ENCODE peak calls at places on chromosome 22, in five cellular contexts. Z is fibroblast of gingiva, B is GF-D8, P is colonic mucosa, S is MM.1S. Y is an unnamed sample.

GRCh38 chr22:46592390-46592872 is 27.8 kb upstream of the GRAMD4 start:
- DNase-seq in Z (peak; percentile 35), B (no peak), P (no peak), S (peak; percentile 56), Y (peak; percentile 46)

GRCh38 chr22:37146507-37147180 is 3.1 kb downstream of the IL2RB start:
- DNase-seq in Z (no peak), B (no peak), P (no peak), S (no peak), Y (no peak)

GRCh38 chr22:45584621-45585436 is 82.1 kb downstream of the FBLN1 start:
- DNase-seq in Z (no peak), B (no peak), P (no peak), S (no peak), Y (no peak)

GRCh38 chr22:27133951-27134664 is 476.7 kb downstream of the MIAT start:
- DNase-seq in Z (peak; percentile 60), B (peak; percentile 31), P (no peak), S (no peak), Y (peak; percentile 81)

GRCh38 chr22:30210235-30210831 is 36.2 kb downstream of the LIF start:
- DNase-seq in Z (no peak), B (no peak), P (no peak), S (no peak), Y (no peak)

GRCh38 chr22:30036656-30037055 is 43.6 kb upstream of the HORMAD2 start:
- DNase-seq in Z (no peak), B (no peak), P (no peak), S (no peak), Y (peak; percentile 26)

GRCh38 chr22:50260801-50261614 is 475 bp downstream of the MAPK12 start:
- DNase-seq in Z (peak; percentile 66), B (no peak), P (no peak), S (peak; percentile 54), Y (peak; percentile 59)

GRCh38 chr22:30031764-30032468 is 48.3 kb upstream of the HORMAD2 start:
- DNase-seq in Z (no peak), B (no peak), P (no peak), S (no peak), Y (no peak)

GRCh38 chr22:45758603-45759002 is 87.0 kb downstream of the ATXN10 start:
- DNase-seq in Z (no peak), B (no peak), P (no peak), S (no peak), Y (no peak)

GRCh38 chr22:28203286-28203685 is 284.2 kb upstream of the PITPNB start:
- DNase-seq in Z (no peak), B (no peak), P (no peak), S (no peak), Y (no peak)

GRCh38 chr22:40764743-40765441 is 54.3 kb downstream of the SLC25A17 start:
- DNase-seq in Z (no peak), B (no peak), P (no peak), S (no peak), Y (peak; percentile 2)

GRCh38 chr22:43704051-43704450 is 108.1 kb downstream of the EFCAB6 start:
- DNase-seq in Z (no peak), B (no peak), P (no peak), S (no peak), Y (no peak)

GRCh38 chr22:18076060-18076497 is 1.7 kb upstream of the PEX26 start:
- DNase-seq in Z (peak; percentile 88), B (peak; percentile 58), P (peak; percentile 75), S (peak; percentile 84), Y (peak; percentile 94)

GRCh38 chr22:34105461-34106062 is 185.3 kb upstream of the LARGE1 start:
- DNase-seq in Z (no peak), B (no peak), P (peak; percentile 73), S (peak; percentile 16), Y (no peak)

GRCh38 chr22:49224243-49224642 is 603.4 kb downstream of the BRD1 start:
- DNase-seq in Z (no peak), B (no peak), P (no peak), S (no peak), Y (no peak)

GRCh38 chr22:19648419-19648929 is 65.8 kb upstream of the SEPTIN5 start:
- DNase-seq in Z (no peak), B (no peak), P (no peak), S (peak; percentile 37), Y (no peak)

GRCh38 chr22:37647928-37648327 is 8.5 kb downstream of the SH3BP1 start:
- DNase-seq in Z (no peak), B (no peak), P (peak; percentile 61), S (no peak), Y (no peak)

GRCh38 chr22:37243402-37244113 is 511 bp downstream of the RAC2 start:
- DNase-seq in Z (no peak), B (no peak), P (no peak), S (no peak), Y (no peak)

GRCh38 chr22:33921576-33922181 is 1.4 kb upstream of the LARGE1 start:
- DNase-seq in Z (peak; percentile 32), B (no peak), P (peak; percentile 72), S (peak; percentile 65), Y (peak; percentile 51)

GRCh38 chr22:36277482-36278291 is 24.8 kb downstream of the APOL1 start:
- DNase-seq in Z (peak; percentile 47), B (no peak), P (peak; percentile 63), S (peak; percentile 72), Y (peak; percentile 81)

GRCh38 chr22:28930357-28931007 is 47.1 kb downstream of the ZNRF3 start:
- DNase-seq in Z (peak; percentile 21), B (no peak), P (no peak), S (no peak), Y (no peak)

GRCh38 chr22:38941488-38941987 is 15.9 kb upstream of the APOBEC3A start:
- DNase-seq in Z (no peak), B (peak; percentile 51), P (no peak), S (peak; percentile 30), Y (no peak)